ENCODE peak calls at places on chromosome 4, in four cellular contexts. N, A, R and S are unnamed samples.

GRCh38 chr4:53962516-53963225 is 101.7 kb downstream of the CHIC2 start:
- DNase-seq in N (peak), A (no peak), R (no peak), S (no peak)

GRCh38 chr4:130640583-130640982 is 1544.6 kb downstream of the C4orf33 start:
- DNase-seq in N (no peak), A (no peak), R (no peak), S (no peak)

GRCh38 chr4:153467154-153467896 is 1.2 kb downstream of the TMEM131L start:
- DNase-seq in N (peak), A (peak), R (peak), S (peak)

GRCh38 chr4:74032064-74032463 is 6.4 kb downstream of the CXCL3 start:
- DNase-seq in N (peak), A (no peak), R (no peak), S (no peak)

GRCh38 chr4:127598656-127599055 is 34.1 kb upstream of the INTU start:
- DNase-seq in N (no peak), A (no peak), R (no peak), S (peak)

GRCh38 chr4:88938138-88938537 is 118.8 kb downstream of the FAM13A start:
- DNase-seq in N (peak), A (no peak), R (no peak), S (no peak)

GRCh38 chr4:21753084-21753760 is 195.3 kb downstream of the KCNIP4 start:
- DNase-seq in N (peak), A (no peak), R (no peak), S (no peak)

GRCh38 chr4:52028970-52029369 is 8.8 kb upstream of the LRRC66 start:
- DNase-seq in N (peak), A (peak), R (no peak), S (no peak)

GRCh38 chr4:150348079-150348478 is 233.9 kb upstream of the MAB21L2 start:
- DNase-seq in N (peak), A (peak), R (no peak), S (no peak)

GRCh38 chr4:98166025-98166730 is 22.9 kb upstream of the STPG2 start:
- DNase-seq in N (peak), A (no peak), R (no peak), S (no peak)

GRCh38 chr4:9996319-9997110 is 24.8 kb downstream of the SLC2A9 start:
- DNase-seq in N (peak), A (no peak), R (no peak), S (no peak)

GRCh38 chr4:93436000-93436626 is 392.4 kb upstream of the ATOH1 start:
- DNase-seq in N (no peak), A (no peak), R (no peak), S (no peak)

GRCh38 chr4:179695175-179695574 is 2252.9 kb upstream of the AGA start:
- DNase-seq in N (no peak), A (peak), R (no peak), S (no peak)

GRCh38 chr4:72843466-72843865 is 226.1 kb downstream of the COX18 start:
- DNase-seq in N (peak), A (no peak), R (no peak), S (no peak)

GRCh38 chr4:16897991-16898827 is at the start of gene LDB2:
- DNase-seq in N (peak), A (no peak), R (no peak), S (no peak)

GRCh38 chr4:40325406-40326019 is 9.6 kb upstream of the CHRNA9 start:
- DNase-seq in N (peak), A (peak), R (peak), S (peak)

GRCh38 chr4:118985170-118986000 is 96.7 kb downstream of the SYNPO2 start:
- DNase-seq in N (no peak), A (no peak), R (no peak), S (no peak)

GRCh38 chr4:178937130-178937529 is 1494.9 kb upstream of the AGA start:
- DNase-seq in N (peak), A (peak), R (no peak), S (no peak)

GRCh38 chr4:150173854-150174398 is 95.7 kb downstream of the DCLK2 start:
- DNase-seq in N (no peak), A (no peak), R (no peak), S (no peak)

GRCh38 chr4:100421356-100421978 is 96.4 kb downstream of the EMCN start:
- DNase-seq in N (peak), A (peak), R (no peak), S (peak)

GRCh38 chr4:54632537-54632936 is 25.2 kb upstream of the KIT start:
- DNase-seq in N (no peak), A (no peak), R (no peak), S (no peak)

GRCh38 chr4:74661427-74662171 is 132.7 kb downstream of the BTC start:
- DNase-seq in N (peak), A (peak), R (no peak), S (peak)

GRCh38 chr4:102219143-102219542 is 126.1 kb downstream of the SLC39A8 start:
- DNase-seq in N (no peak), A (no peak), R (no peak), S (no peak)

GRCh38 chr4:52869196-52869595 is 7.1 kb downstream of the RASL11B start:
- DNase-seq in N (no peak), A (no peak), R (no peak), S (no peak)

GRCh38 chr4:183798249-183798920 is 106.7 kb upstream of the STOX2 start:
- DNase-seq in N (peak), A (no peak), R (no peak), S (no peak)

GRCh38 chr4:138158746-138159297 is 83.3 kb downstream of the SLC7A11 start:
- DNase-seq in N (peak), A (peak), R (no peak), S (no peak)

GRCh38 chr4:212438-213174 is 88.3 kb downstream of the ZNF718 start:
- DNase-seq in N (peak), A (no peak), R (no peak), S (no peak)

GRCh38 chr4:40878548-40879055 is 128.8 kb downstream of the NSUN7 start:
- DNase-seq in N (no peak), A (no peak), R (no peak), S (no peak)

GRCh38 chr4:141339386-141339785 is 118.7 kb downstream of the ZNF330 start:
- DNase-seq in N (peak), A (no peak), R (no peak), S (no peak)

GRCh38 chr4:40446785-40447184 is 111.7 kb downstream of the CHRNA9 start:
- DNase-seq in N (peak), A (no peak), R (no peak), S (no peak)

GRCh38 chr4:7403001-7403400 is 31.7 kb downstream of the PSAPL1 start:
- DNase-seq in N (no peak), A (no peak), R (no peak), S (no peak)

GRCh38 chr4:85496146-85496849 is 21.3 kb downstream of the ARHGAP24 start:
- DNase-seq in N (no peak), A (no peak), R (no peak), S (no peak)

GRCh38 chr4:24856586-24856985 is 56.3 kb downstream of the CCDC149 start:
- DNase-seq in N (peak), A (peak), R (no peak), S (no peak)

GRCh38 chr4:148962539-148963290 is 520.5 kb upstream of the NR3C2 start:
- DNase-seq in N (peak), A (no peak), R (no peak), S (no peak)

GRCh38 chr4:24991015-24991414 is 39.7 kb downstream of the LGI2 start:
- DNase-seq in N (peak), A (no peak), R (no peak), S (no peak)

GRCh38 chr4:10080874-10081606 is 35.6 kb downstream of the WDR1 start:
- DNase-seq in N (no peak), A (no peak), R (no peak), S (no peak)

GRCh38 chr4:82890602-82890912 is 396 bp downstream of the SEC31A start:
- DNase-seq in N (no peak), A (no peak), R (no peak), S (no peak)

GRCh38 chr4:142348489-142349076 is 497.5 kb downstream of the INPP4B start:
- DNase-seq in N (no peak), A (no peak), R (no peak), S (no peak)

GRCh38 chr4:182795446-182796238 is 121.5 kb downstream of the DCTD start:
- DNase-seq in N (no peak), A (no peak), R (no peak), S (no peak)